ENCODE peak calls at places on chromosomes 1 and 21, in six cellular contexts. One of them, this sample, is unnamed.

GRCh38 chr1:20634594-20635084 is 1.4 kb downstream of the PINK1 start:
- DNase-seq in fibroblast of lung: peak
- DNase-seq in naive thymus-derived CD4-positive, alpha-beta T cell: peak
- DNase-seq in A549: no peak
- DNase-seq in AG04449: no peak
- DNase-seq in adrenal gland: peak
- DNase-seq in this sample: no peak

GRCh38 chr21:27219068-27219467 is 252.2 kb upstream of the ADAMTS5 start:
- DNase-seq in fibroblast of lung: peak
- DNase-seq in naive thymus-derived CD4-positive, alpha-beta T cell: no peak
- DNase-seq in A549: no peak
- DNase-seq in AG04449: no peak
- DNase-seq in adrenal gland: no peak
- DNase-seq in this sample: peak

GRCh38 chr21:25039461-25040380 is 567.6 kb downstream of the MRPL39 start:
- DNase-seq in fibroblast of lung: peak
- DNase-seq in naive thymus-derived CD4-positive, alpha-beta T cell: no peak
- DNase-seq in A549: no peak
- DNase-seq in AG04449: no peak
- DNase-seq in adrenal gland: no peak
- DNase-seq in this sample: no peak

GRCh38 chr1:197924516-197925123 is 7.4 kb downstream of the LHX9 start:
- DNase-seq in fibroblast of lung: peak
- DNase-seq in naive thymus-derived CD4-positive, alpha-beta T cell: no peak
- DNase-seq in A549: peak
- DNase-seq in AG04449: no peak
- DNase-seq in adrenal gland: peak
- DNase-seq in this sample: peak

GRCh38 chr1:226041419-226041818 is 21.1 kb upstream of the H3-3A start:
- DNase-seq in fibroblast of lung: no peak
- DNase-seq in naive thymus-derived CD4-positive, alpha-beta T cell: no peak
- DNase-seq in A549: no peak
- DNase-seq in AG04449: no peak
- DNase-seq in adrenal gland: no peak
- DNase-seq in this sample: no peak

GRCh38 chr1:245383396-245384330 is 228.9 kb downstream of the KIF26B start:
- DNase-seq in fibroblast of lung: no peak
- DNase-seq in naive thymus-derived CD4-positive, alpha-beta T cell: no peak
- DNase-seq in A549: no peak
- DNase-seq in AG04449: no peak
- DNase-seq in adrenal gland: no peak
- DNase-seq in this sample: no peak

GRCh38 chr1:46187106-46187869 is 10.9 kb downstream of the POMGNT1 start:
- DNase-seq in fibroblast of lung: no peak
- DNase-seq in naive thymus-derived CD4-positive, alpha-beta T cell: no peak
- DNase-seq in A549: no peak
- DNase-seq in AG04449: no peak
- DNase-seq in adrenal gland: no peak
- DNase-seq in this sample: no peak

GRCh38 chr21:35011681-35012080 is 37.4 kb downstream of the RUNX1 start:
- DNase-seq in fibroblast of lung: peak
- DNase-seq in naive thymus-derived CD4-positive, alpha-beta T cell: no peak
- DNase-seq in A549: no peak
- DNase-seq in AG04449: no peak
- DNase-seq in adrenal gland: no peak
- DNase-seq in this sample: no peak

GRCh38 chr1:5448486-5448885 is 543.7 kb downstream of the NPHP4 start:
- DNase-seq in fibroblast of lung: no peak
- DNase-seq in naive thymus-derived CD4-positive, alpha-beta T cell: peak
- DNase-seq in A549: no peak
- DNase-seq in AG04449: no peak
- DNase-seq in adrenal gland: no peak
- DNase-seq in this sample: no peak

GRCh38 chr1:238141295-238141694 is 250.6 kb upstream of the ZP4 start:
- DNase-seq in fibroblast of lung: peak
- DNase-seq in naive thymus-derived CD4-positive, alpha-beta T cell: no peak
- DNase-seq in A549: no peak
- DNase-seq in AG04449: no peak
- DNase-seq in adrenal gland: no peak
- DNase-seq in this sample: no peak

GRCh38 chr1:1013922-1014617 is 773 bp downstream of the ISG15 start:
- DNase-seq in fibroblast of lung: no peak
- DNase-seq in naive thymus-derived CD4-positive, alpha-beta T cell: no peak
- DNase-seq in A549: no peak
- DNase-seq in AG04449: no peak
- DNase-seq in adrenal gland: no peak
- DNase-seq in this sample: no peak

GRCh38 chr1:41537788-41538351 is 53.4 kb upstream of the EDN2 start:
- DNase-seq in fibroblast of lung: peak
- DNase-seq in naive thymus-derived CD4-positive, alpha-beta T cell: no peak
- DNase-seq in A549: no peak
- DNase-seq in AG04449: peak
- DNase-seq in adrenal gland: peak
- DNase-seq in this sample: peak

GRCh38 chr1:92037400-92037799 is 7.6 kb downstream of the EPHX4 start:
- DNase-seq in fibroblast of lung: peak
- DNase-seq in naive thymus-derived CD4-positive, alpha-beta T cell: no peak
- DNase-seq in A549: no peak
- DNase-seq in AG04449: no peak
- DNase-seq in adrenal gland: no peak
- DNase-seq in this sample: no peak

GRCh38 chr1:108512239-108513071 is 47.4 kb upstream of the EEIG2 start:
- DNase-seq in fibroblast of lung: peak
- DNase-seq in naive thymus-derived CD4-positive, alpha-beta T cell: peak
- DNase-seq in A549: no peak
- DNase-seq in AG04449: no peak
- DNase-seq in adrenal gland: no peak
- DNase-seq in this sample: no peak

GRCh38 chr1:40017951-40018575 is 22.5 kb upstream of the CAP1 start:
- DNase-seq in fibroblast of lung: no peak
- DNase-seq in naive thymus-derived CD4-positive, alpha-beta T cell: no peak
- DNase-seq in A549: no peak
- DNase-seq in AG04449: no peak
- DNase-seq in adrenal gland: no peak
- DNase-seq in this sample: no peak

GRCh38 chr1:244163861-244164562 is 112.9 kb downstream of the ZBTB18 start:
- DNase-seq in fibroblast of lung: peak
- DNase-seq in naive thymus-derived CD4-positive, alpha-beta T cell: no peak
- DNase-seq in A549: peak
- DNase-seq in AG04449: peak
- DNase-seq in adrenal gland: peak
- DNase-seq in this sample: peak

GRCh38 chr1:12438349-12438924 is 179.6 kb downstream of the DHRS3 start:
- DNase-seq in fibroblast of lung: peak
- DNase-seq in naive thymus-derived CD4-positive, alpha-beta T cell: peak
- DNase-seq in A549: no peak
- DNase-seq in AG04449: no peak
- DNase-seq in adrenal gland: no peak
- DNase-seq in this sample: no peak

GRCh38 chr1:63317007-63317813 is 5.2 kb upstream of the FOXD3 start:
- DNase-seq in fibroblast of lung: peak
- DNase-seq in naive thymus-derived CD4-positive, alpha-beta T cell: peak
- DNase-seq in A549: peak
- DNase-seq in AG04449: no peak
- DNase-seq in adrenal gland: peak
- DNase-seq in this sample: no peak

GRCh38 chr1:204584699-204585372 is 68.6 kb downstream of the MDM4 start:
- DNase-seq in fibroblast of lung: no peak
- DNase-seq in naive thymus-derived CD4-positive, alpha-beta T cell: no peak
- DNase-seq in A549: no peak
- DNase-seq in AG04449: no peak
- DNase-seq in adrenal gland: no peak
- DNase-seq in this sample: no peak

GRCh38 chr1:184030433-184031126 is 6.9 kb downstream of the COLGALT2 start:
- DNase-seq in fibroblast of lung: no peak
- DNase-seq in naive thymus-derived CD4-positive, alpha-beta T cell: no peak
- DNase-seq in A549: no peak
- DNase-seq in AG04449: no peak
- DNase-seq in adrenal gland: no peak
- DNase-seq in this sample: no peak

GRCh38 chr21:14886001-14886400 is 178.8 kb downstream of the NRIP1 start:
- DNase-seq in fibroblast of lung: no peak
- DNase-seq in naive thymus-derived CD4-positive, alpha-beta T cell: no peak
- DNase-seq in A549: no peak
- DNase-seq in AG04449: no peak
- DNase-seq in adrenal gland: no peak
- DNase-seq in this sample: no peak

GRCh38 chr1:64923294-64923718 is 43.0 kb downstream of the JAK1 start:
- DNase-seq in fibroblast of lung: peak
- DNase-seq in naive thymus-derived CD4-positive, alpha-beta T cell: no peak
- DNase-seq in A549: no peak
- DNase-seq in AG04449: no peak
- DNase-seq in adrenal gland: no peak
- DNase-seq in this sample: no peak

GRCh38 chr1:64920936-64921589 is 45.3 kb downstream of the JAK1 start:
- DNase-seq in fibroblast of lung: peak
- DNase-seq in naive thymus-derived CD4-positive, alpha-beta T cell: no peak
- DNase-seq in A549: no peak
- DNase-seq in AG04449: no peak
- DNase-seq in adrenal gland: no peak
- DNase-seq in this sample: no peak

GRCh38 chr1:64925594-64925993 is 40.8 kb downstream of the JAK1 start:
- DNase-seq in fibroblast of lung: no peak
- DNase-seq in naive thymus-derived CD4-positive, alpha-beta T cell: no peak
- DNase-seq in A549: no peak
- DNase-seq in AG04449: no peak
- DNase-seq in adrenal gland: no peak
- DNase-seq in this sample: no peak

GRCh38 chr1:64921761-64922160 is 44.6 kb downstream of the JAK1 start:
- DNase-seq in fibroblast of lung: no peak
- DNase-seq in naive thymus-derived CD4-positive, alpha-beta T cell: no peak
- DNase-seq in A549: no peak
- DNase-seq in AG04449: no peak
- DNase-seq in adrenal gland: no peak
- DNase-seq in this sample: no peak

DNA sequence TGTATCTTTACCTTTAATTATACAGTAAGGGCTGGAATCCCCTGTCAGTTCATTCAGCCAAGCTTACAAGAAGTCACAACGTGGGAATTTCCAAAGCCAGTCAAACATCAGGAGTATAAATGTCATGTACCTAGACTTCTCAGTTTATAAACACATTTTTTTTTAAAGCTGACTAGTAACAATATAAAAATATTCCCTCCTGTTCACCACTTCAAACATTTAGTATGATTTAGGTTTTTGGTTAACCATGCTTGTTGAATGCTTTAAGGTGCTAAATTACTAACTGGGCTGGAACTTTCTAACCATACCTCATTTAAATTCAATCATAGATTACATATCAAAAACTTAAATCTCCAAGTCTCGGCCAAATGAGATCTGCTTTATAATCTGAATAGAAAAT is 44.0 kb downstream of the JAK1 start:
- DNase-seq in fibroblast of lung: no peak
- DNase-seq in naive thymus-derived CD4-positive, alpha-beta T cell: no peak
- DNase-seq in A549: no peak
- DNase-seq in AG04449: no peak
- DNase-seq in adrenal gland: no peak
- DNase-seq in this sample: no peak
- H3K4me3 ChIP-seq in fibroblast of lung: no peak
- H3K4me3 ChIP-seq in naive thymus-derived CD4-positive, alpha-beta T cell: no peak
- H3K4me3 ChIP-seq in A549: no peak
- H3K4me3 ChIP-seq in AG04449: no peak
- H3K4me3 ChIP-seq in adrenal gland: no peak
- H3K4me3 ChIP-seq in this sample: no peak

GRCh38 chr1:14598498-14599172 is at the start of gene KAZN:
- DNase-seq in fibroblast of lung: no peak
- DNase-seq in naive thymus-derived CD4-positive, alpha-beta T cell: no peak
- DNase-seq in A549: no peak
- DNase-seq in AG04449: no peak
- DNase-seq in adrenal gland: no peak
- DNase-seq in this sample: no peak
- H3K4me3 ChIP-seq in fibroblast of lung: peak
- H3K4me3 ChIP-seq in naive thymus-derived CD4-positive, alpha-beta T cell: no peak
- H3K4me3 ChIP-seq in A549: peak
- H3K4me3 ChIP-seq in AG04449: peak
- H3K4me3 ChIP-seq in adrenal gland: peak
- H3K4me3 ChIP-seq in this sample: peak

GRCh38 chr1:3454811-3455618 is 550 bp downstream of the ARHGEF16 start:
- DNase-seq in fibroblast of lung: no peak
- DNase-seq in naive thymus-derived CD4-positive, alpha-beta T cell: peak
- DNase-seq in A549: no peak
- DNase-seq in AG04449: no peak
- DNase-seq in adrenal gland: no peak
- DNase-seq in this sample: no peak

GRCh38 chr1:3453891-3454810 is at the start of gene ARHGEF16:
- DNase-seq in fibroblast of lung: peak
- DNase-seq in naive thymus-derived CD4-positive, alpha-beta T cell: peak
- DNase-seq in A549: peak
- DNase-seq in AG04449: no peak
- DNase-seq in adrenal gland: no peak
- DNase-seq in this sample: no peak

GRCh38 chr1:3456964-3457909 is 2.8 kb downstream of the ARHGEF16 start:
- DNase-seq in fibroblast of lung: no peak
- DNase-seq in naive thymus-derived CD4-positive, alpha-beta T cell: no peak
- DNase-seq in A549: no peak
- DNase-seq in AG04449: no peak
- DNase-seq in adrenal gland: no peak
- DNase-seq in this sample: no peak

GRCh38 chr1:3456449-3456963 is 2.0 kb downstream of the ARHGEF16 start:
- DNase-seq in fibroblast of lung: no peak
- DNase-seq in naive thymus-derived CD4-positive, alpha-beta T cell: no peak
- DNase-seq in A549: no peak
- DNase-seq in AG04449: no peak
- DNase-seq in adrenal gland: no peak
- DNase-seq in this sample: no peak

DNA sequence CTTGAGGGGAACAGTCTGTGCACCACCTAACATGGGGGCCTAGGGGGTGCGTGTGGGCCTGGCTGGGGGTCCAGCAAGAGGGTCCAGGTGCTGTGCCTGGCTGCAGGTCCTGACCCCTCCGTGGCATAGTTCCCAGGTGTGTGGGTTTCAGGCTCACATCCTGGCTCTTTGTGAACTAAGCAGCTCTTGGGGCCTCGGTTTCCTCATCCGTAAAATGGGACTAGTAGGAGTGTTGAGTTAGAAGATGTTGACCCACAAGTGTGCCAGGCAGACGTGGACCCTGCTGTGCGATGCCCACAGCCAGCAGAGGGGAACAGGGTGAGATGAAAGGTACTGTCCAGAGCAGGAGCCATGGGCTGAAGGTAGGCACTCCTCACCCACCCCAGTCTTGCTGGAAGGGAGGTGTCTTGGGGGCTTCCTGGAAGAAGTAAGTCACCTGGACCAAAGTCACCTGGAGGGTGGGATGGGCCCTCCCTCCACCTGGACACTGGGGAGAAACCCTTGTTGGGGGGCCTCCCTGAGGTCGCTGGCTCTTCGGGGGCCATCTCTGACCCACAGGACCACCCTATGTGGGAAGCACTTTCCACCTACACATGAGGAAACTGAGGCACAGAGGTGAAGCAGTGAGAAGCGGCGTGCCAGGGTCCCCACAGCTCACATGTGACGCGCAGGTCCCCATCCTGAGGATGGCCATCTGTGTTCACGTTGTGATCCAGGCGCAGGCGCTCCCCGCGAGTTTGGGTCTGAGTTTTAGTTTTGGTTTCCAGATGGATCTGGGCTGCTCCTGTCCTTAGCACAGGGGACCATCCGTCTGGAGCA is 1.4 kb downstream of the ARHGEF16 start:
- DNase-seq in fibroblast of lung: no peak
- DNase-seq in naive thymus-derived CD4-positive, alpha-beta T cell: no peak
- DNase-seq in A549: no peak
- DNase-seq in AG04449: no peak
- DNase-seq in adrenal gland: no peak
- DNase-seq in this sample: no peak
- H3K4me3 ChIP-seq in fibroblast of lung: no peak
- H3K4me3 ChIP-seq in naive thymus-derived CD4-positive, alpha-beta T cell: no peak
- H3K4me3 ChIP-seq in A549: no peak
- H3K4me3 ChIP-seq in AG04449: no peak
- H3K4me3 ChIP-seq in adrenal gland: no peak
- H3K4me3 ChIP-seq in this sample: no peak

GRCh38 chr1:160597705-160598104 is 18.4 kb upstream of the CD84 start:
- DNase-seq in fibroblast of lung: no peak
- DNase-seq in naive thymus-derived CD4-positive, alpha-beta T cell: no peak
- DNase-seq in A549: no peak
- DNase-seq in AG04449: no peak
- DNase-seq in adrenal gland: no peak
- DNase-seq in this sample: no peak
- H3K4me3 ChIP-seq in fibroblast of lung: no peak
- H3K4me3 ChIP-seq in naive thymus-derived CD4-positive, alpha-beta T cell: no peak
- H3K4me3 ChIP-seq in A549: no peak
- H3K4me3 ChIP-seq in AG04449: no peak
- H3K4me3 ChIP-seq in adrenal gland: no peak
- H3K4me3 ChIP-seq in this sample: no peak